ENCODE peak calls at places on chromosomes 7 and 10, in eight cellular contexts. V is neural crest cell, I is occipital lobe, C is ovary, Q is HuH-7.5, P is AG10803, Z is AG08395, A is naive B cell. D is an unnamed sample.

GRCh38 chr10:123474700-123475099 is 191.5 kb upstream of the GPR26 start:
- DNase-seq in I (no peak), Q (no peak), V (no peak), C (no peak), Z (no peak), A (no peak), P (no peak), D (no peak)

GRCh38 chr10:59435707-59436106 is 73.4 kb upstream of the FAM13C start:
- DNase-seq in I (no peak), V (no peak), P (no peak), C (no peak), Q (no peak), A (no peak), Z (no peak), D (no peak)

GRCh38 chr10:99328579-99329237 is 448 bp upstream of the CNNM1 start:
- DNase-seq in Q (peak), A (no peak), P (peak), C (no peak), I (no peak), Z (peak), V (no peak), D (no peak)

GRCh38 chr10:125783957-125784356 is 8.3 kb upstream of the MMP21 start:
- DNase-seq in Z (no peak), Q (no peak), V (no peak), C (no peak), P (no peak), A (no peak), I (no peak), D (no peak)

GRCh38 chr7:152667900-152668440 is 8.0 kb downstream of the XRCC2 start:
- DNase-seq in Z (no peak), I (no peak), P (no peak), C (no peak), V (no peak), Q (no peak), A (no peak), D (no peak)

GRCh38 chr10:131354380-131354779 is 42.9 kb upstream of the TCERG1L start:
- DNase-seq in Z (no peak), I (no peak), V (peak), Q (no peak), P (no peak), C (no peak), A (no peak), D (peak)

GRCh38 chr7:50303082-50303893 is 1.2 kb upstream of the IKZF1 start:
- DNase-seq in Q (no peak), C (no peak), V (no peak), I (no peak), Z (no peak), A (no peak), P (no peak), D (no peak)

GRCh38 chr10:77835669-77836086 is 90.9 kb downstream of the DLG5 start:
- DNase-seq in P (no peak), Z (no peak), C (no peak), I (peak), A (no peak), V (no peak), Q (no peak), D (no peak)

GRCh38 chr7:140537750-140538482 is 58.6 kb upstream of the MKRN1 start:
- DNase-seq in Q (no peak), P (no peak), Z (no peak), I (no peak), C (no peak), A (peak), V (no peak), D (no peak)

GRCh38 chr10:19570143-19570542 is 246.1 kb upstream of the PLXDC2 start:
- DNase-seq in I (no peak), C (no peak), Z (no peak), A (no peak), Q (no peak), P (no peak), V (no peak), D (no peak)

GRCh38 chr10:22992075-22992474 is 64.2 kb downstream of the ARMC3 start:
- DNase-seq in C (no peak), V (no peak), Z (no peak), P (no peak), A (no peak), I (no peak), Q (no peak), D (no peak)

GRCh38 chr10:105159268-105159667 is 518.2 kb downstream of the SORCS3 start:
- DNase-seq in V (no peak), I (no peak), P (no peak), Z (no peak), C (no peak), Q (no peak), A (no peak), D (no peak)

GRCh38 chr7:76424413-76425111 is at the start of gene ZP3:
- DNase-seq in Z (no peak), I (no peak), C (no peak), P (no peak), Q (no peak), V (no peak), A (no peak), D (no peak)

GRCh38 chr7:115299379-115300038 is 377.6 kb downstream of the MDFIC start:
- DNase-seq in I (no peak), Q (no peak), Z (peak), C (no peak), A (no peak), V (no peak), P (peak), D (no peak)

GRCh38 chr10:58027431-58027830 is 240.3 kb downstream of the IPMK start:
- DNase-seq in I (no peak), Z (peak), P (peak), C (no peak), V (no peak), Q (no peak), A (no peak), D (no peak)

GRCh38 chr10:90602815-90603600 is 254.8 kb downstream of the HTR7 start:
- DNase-seq in A (no peak), P (peak), V (no peak), Z (no peak), I (no peak), C (no peak), Q (no peak), D (no peak)

GRCh38 chr10:4678023-4678950 is 147.7 kb upstream of the AKR1E2 start:
- DNase-seq in A (no peak), V (no peak), C (no peak), Q (no peak), I (no peak), P (peak), Z (peak), D (peak)

GRCh38 chr7:12458520-12459131 is 55.0 kb upstream of the VWDE start:
- DNase-seq in Z (peak), C (no peak), I (no peak), V (no peak), P (peak), A (peak), Q (peak), D (peak)

GRCh38 chr7:18754766-18755165 is 259.2 kb downstream of the HDAC9 start:
- DNase-seq in C (no peak), A (no peak), Q (no peak), Z (no peak), V (no peak), I (no peak), P (peak), D (no peak)

GRCh38 chr7:139118803-139119485 is 9.4 kb upstream of the ZC3HAV1 start:
- DNase-seq in Z (no peak), C (no peak), Q (no peak), P (no peak), V (no peak), I (no peak), A (peak), D (no peak)

GRCh38 chr10:132984801-132985545 is 42.6 kb upstream of the CFAP46 start:
- DNase-seq in Z (no peak), C (no peak), Q (no peak), V (no peak), A (no peak), P (peak), I (no peak), D (peak)

GRCh38 chr7:30453859-30454258 is 24.7 kb downstream of the NOD1 start:
- DNase-seq in Q (no peak), V (no peak), P (peak), A (no peak), I (no peak), Z (no peak), C (no peak), D (no peak)

GRCh38 chr7:7119668-7120208 is 62.6 kb upstream of the C1GALT1 start:
- DNase-seq in A (no peak), I (no peak), V (no peak), P (no peak), Z (no peak), Q (no peak), C (no peak), D (no peak)

GRCh38 chr7:132030161-132030568 is 473.7 kb upstream of the PODXL start:
- DNase-seq in I (no peak), Q (no peak), A (no peak), Z (no peak), C (peak), V (no peak), P (no peak), D (no peak)

GRCh38 chr7:87215051-87215450 is 4.5 kb downstream of the TMEM243 start:
- DNase-seq in V (no peak), A (peak), Q (no peak), P (no peak), I (no peak), C (no peak), Z (no peak), D (no peak)

GRCh38 chr10:103193820-103194529 is 903 bp upstream of the NT5C2 start:
- DNase-seq in P (peak), C (peak), A (no peak), Q (no peak), V (no peak), Z (no peak), I (no peak), D (no peak)

GRCh38 chr7:44145419-44145968 is 4.4 kb upstream of the MYL7 start:
- DNase-seq in A (peak), V (no peak), C (peak), Z (no peak), P (no peak), Q (no peak), I (peak), D (no peak)

GRCh38 chr7:111990597-111990996 is 215.6 kb downstream of the DOCK4 start:
- DNase-seq in A (no peak), I (no peak), C (no peak), V (no peak), Z (no peak), P (no peak), Q (no peak), D (no peak)

GRCh38 chr10:33196710-33197406 is 137.6 kb downstream of the NRP1 start:
- DNase-seq in I (no peak), Z (peak), V (no peak), Q (no peak), C (no peak), A (no peak), P (no peak), D (no peak)

GRCh38 chr10:24476913-24477312 is 246.8 kb downstream of the ARHGAP21 start:
- DNase-seq in C (no peak), V (no peak), A (no peak), P (no peak), Q (no peak), I (no peak), Z (no peak), D (no peak)

GRCh38 chr7:73999664-74000420 is 28.1 kb upstream of the ELN start:
- DNase-seq in I (no peak), Q (no peak), C (peak), V (no peak), P (peak), A (no peak), Z (peak), D (no peak)

GRCh38 chr10:119616879-119617580 is 20.3 kb upstream of the TIAL1 start:
- DNase-seq in Z (peak), P (peak), C (no peak), I (no peak), V (peak), A (no peak), Q (no peak), D (no peak)

GRCh38 chr10:114953047-114953446 is 15.1 kb downstream of the TRUB1 start:
- DNase-seq in P (no peak), A (no peak), I (no peak), C (no peak), Z (no peak), V (no peak), Q (no peak), D (no peak)

GRCh38 chr10:66746711-66747110 is 179.1 kb upstream of the LRRTM3 start:
- DNase-seq in Z (no peak), C (no peak), I (no peak), A (no peak), P (peak), Q (no peak), V (no peak), D (no peak)